ENCODE peak calls at places on chromosomes 16 and 17, in ten cellular contexts. One of them, this sample, is unnamed.
A peak's percentile ranks its signal among the peaks of the same experiment; 100 is the strongest.

GRCh38 chr16:12337776-12338655 is 361.5 kb downstream of the SNX29 start:
- DNase-seq in naive thymus-derived CD8-positive, alpha-beta T cell: no peak
- DNase-seq in activated CD4-positive, alpha-beta T cell treated with anti-CD3 and anti-CD28 coated beads, Interleukin-2, amount 50 U/mL, for 1 hour: no peak
- DNase-seq in HCT116: no peak
- DNase-seq in HFFc6: no peak
- DNase-seq in activated naive CD8-positive, alpha-beta T cell treated with anti-CD3 and anti-CD28 coated beads, Interleukin-2, amount 50 U/mL, for 16 hours: no peak
- DNase-seq in AG09309: no peak
- DNase-seq in activated CD8-positive, alpha-beta memory T cell treated with anti-CD3 and anti-CD28 coated beads for 24 hours: no peak
- DNase-seq in cardiac fibroblast: no peak
- DNase-seq in PC-9: no peak
- DNase-seq in this sample: peak; percentile 28

GRCh38 chr16:3954411-3954921 is 74.0 kb upstream of the CREBBP start:
- DNase-seq in naive thymus-derived CD8-positive, alpha-beta T cell: no peak
- DNase-seq in HCT116: no peak
- DNase-seq in activated naive CD8-positive, alpha-beta T cell treated with anti-CD3 and anti-CD28 coated beads, Interleukin-2, amount 50 U/mL, for 16 hours: no peak
- DNase-seq in activated CD4-positive, alpha-beta T cell treated with anti-CD3 and anti-CD28 coated beads, Interleukin-2, amount 50 U/mL, for 1 hour: no peak
- DNase-seq in HFFc6: no peak
- DNase-seq in activated CD8-positive, alpha-beta memory T cell treated with anti-CD3 and anti-CD28 coated beads for 24 hours: no peak
- DNase-seq in cardiac fibroblast: peak; percentile 51
- DNase-seq in AG09309: no peak
- DNase-seq in PC-9: no peak
- DNase-seq in this sample: no peak

GRCh38 chr16:8961811-8962390 is 1.8 kb downstream of the USP7 start:
- DNase-seq in PC-9: peak; percentile 37
- DNase-seq in naive thymus-derived CD8-positive, alpha-beta T cell: no peak
- DNase-seq in cardiac fibroblast: no peak
- DNase-seq in HFFc6: no peak
- DNase-seq in activated CD4-positive, alpha-beta T cell treated with anti-CD3 and anti-CD28 coated beads, Interleukin-2, amount 50 U/mL, for 1 hour: no peak
- DNase-seq in activated CD8-positive, alpha-beta memory T cell treated with anti-CD3 and anti-CD28 coated beads for 24 hours: no peak
- DNase-seq in AG09309: no peak
- DNase-seq in HCT116: no peak
- DNase-seq in activated naive CD8-positive, alpha-beta T cell treated with anti-CD3 and anti-CD28 coated beads, Interleukin-2, amount 50 U/mL, for 16 hours: no peak
- DNase-seq in this sample: no peak

GRCh38 chr17:75397217-75397616 is 8.3 kb downstream of the GRB2 start:
- DNase-seq in cardiac fibroblast: no peak
- DNase-seq in AG09309: no peak
- DNase-seq in HFFc6: no peak
- DNase-seq in HCT116: no peak
- DNase-seq in activated CD8-positive, alpha-beta memory T cell treated with anti-CD3 and anti-CD28 coated beads for 24 hours: no peak
- DNase-seq in activated naive CD8-positive, alpha-beta T cell treated with anti-CD3 and anti-CD28 coated beads, Interleukin-2, amount 50 U/mL, for 16 hours: no peak
- DNase-seq in naive thymus-derived CD8-positive, alpha-beta T cell: no peak
- DNase-seq in activated CD4-positive, alpha-beta T cell treated with anti-CD3 and anti-CD28 coated beads, Interleukin-2, amount 50 U/mL, for 1 hour: no peak
- DNase-seq in PC-9: no peak
- DNase-seq in this sample: no peak

GRCh38 chr17:37541880-37542675 is 52.4 kb downstream of the DUSP14 start:
- DNase-seq in HCT116: no peak
- DNase-seq in activated naive CD8-positive, alpha-beta T cell treated with anti-CD3 and anti-CD28 coated beads, Interleukin-2, amount 50 U/mL, for 16 hours: no peak
- DNase-seq in activated CD8-positive, alpha-beta memory T cell treated with anti-CD3 and anti-CD28 coated beads for 24 hours: no peak
- DNase-seq in PC-9: no peak
- DNase-seq in naive thymus-derived CD8-positive, alpha-beta T cell: no peak
- DNase-seq in cardiac fibroblast: peak; percentile 68
- DNase-seq in activated CD4-positive, alpha-beta T cell treated with anti-CD3 and anti-CD28 coated beads, Interleukin-2, amount 50 U/mL, for 1 hour: no peak
- DNase-seq in AG09309: peak; percentile 54
- DNase-seq in HFFc6: peak; percentile 16
- DNase-seq in this sample: no peak

GRCh38 chr16:84913315-84913714 is 93.5 kb downstream of the CRISPLD2 start:
- DNase-seq in activated naive CD8-positive, alpha-beta T cell treated with anti-CD3 and anti-CD28 coated beads, Interleukin-2, amount 50 U/mL, for 16 hours: no peak
- DNase-seq in PC-9: no peak
- DNase-seq in naive thymus-derived CD8-positive, alpha-beta T cell: no peak
- DNase-seq in AG09309: no peak
- DNase-seq in cardiac fibroblast: no peak
- DNase-seq in HCT116: no peak
- DNase-seq in HFFc6: no peak
- DNase-seq in activated CD8-positive, alpha-beta memory T cell treated with anti-CD3 and anti-CD28 coated beads for 24 hours: no peak
- DNase-seq in activated CD4-positive, alpha-beta T cell treated with anti-CD3 and anti-CD28 coated beads, Interleukin-2, amount 50 U/mL, for 1 hour: no peak
- DNase-seq in this sample: no peak

GRCh38 chr16:76583995-76584394 is 306.8 kb downstream of the CNTNAP4 start:
- DNase-seq in activated naive CD8-positive, alpha-beta T cell treated with anti-CD3 and anti-CD28 coated beads, Interleukin-2, amount 50 U/mL, for 16 hours: no peak
- DNase-seq in HCT116: no peak
- DNase-seq in cardiac fibroblast: no peak
- DNase-seq in PC-9: no peak
- DNase-seq in activated CD8-positive, alpha-beta memory T cell treated with anti-CD3 and anti-CD28 coated beads for 24 hours: no peak
- DNase-seq in HFFc6: no peak
- DNase-seq in AG09309: no peak
- DNase-seq in naive thymus-derived CD8-positive, alpha-beta T cell: no peak
- DNase-seq in activated CD4-positive, alpha-beta T cell treated with anti-CD3 and anti-CD28 coated beads, Interleukin-2, amount 50 U/mL, for 1 hour: no peak
- DNase-seq in this sample: no peak

GRCh38 chr17:49439673-49440571 is 25.2 kb upstream of the PHB1 start:
- DNase-seq in HCT116: no peak
- DNase-seq in PC-9: no peak
- DNase-seq in cardiac fibroblast: no peak
- DNase-seq in AG09309: no peak
- DNase-seq in HFFc6: no peak
- DNase-seq in activated CD8-positive, alpha-beta memory T cell treated with anti-CD3 and anti-CD28 coated beads for 24 hours: no peak
- DNase-seq in activated CD4-positive, alpha-beta T cell treated with anti-CD3 and anti-CD28 coated beads, Interleukin-2, amount 50 U/mL, for 1 hour: no peak
- DNase-seq in activated naive CD8-positive, alpha-beta T cell treated with anti-CD3 and anti-CD28 coated beads, Interleukin-2, amount 50 U/mL, for 16 hours: no peak
- DNase-seq in naive thymus-derived CD8-positive, alpha-beta T cell: no peak
- DNase-seq in this sample: no peak

GRCh38 chr17:2710804-2711607 is 558 bp downstream of the CLUH start:
- DNase-seq in naive thymus-derived CD8-positive, alpha-beta T cell: peak; percentile 33
- DNase-seq in activated CD8-positive, alpha-beta memory T cell treated with anti-CD3 and anti-CD28 coated beads for 24 hours: peak; percentile 68
- DNase-seq in HCT116: no peak
- DNase-seq in HFFc6: no peak
- DNase-seq in AG09309: no peak
- DNase-seq in cardiac fibroblast: no peak
- DNase-seq in PC-9: peak; percentile 46
- DNase-seq in activated naive CD8-positive, alpha-beta T cell treated with anti-CD3 and anti-CD28 coated beads, Interleukin-2, amount 50 U/mL, for 16 hours: no peak
- DNase-seq in activated CD4-positive, alpha-beta T cell treated with anti-CD3 and anti-CD28 coated beads, Interleukin-2, amount 50 U/mL, for 1 hour: peak; percentile 30
- DNase-seq in this sample: peak; percentile 23

GRCh38 chr17:44786551-44787081 is 27.8 kb downstream of the ADAM11 start:
- DNase-seq in activated CD8-positive, alpha-beta memory T cell treated with anti-CD3 and anti-CD28 coated beads for 24 hours: no peak
- DNase-seq in HFFc6: no peak
- DNase-seq in activated CD4-positive, alpha-beta T cell treated with anti-CD3 and anti-CD28 coated beads, Interleukin-2, amount 50 U/mL, for 1 hour: no peak
- DNase-seq in AG09309: no peak
- DNase-seq in cardiac fibroblast: no peak
- DNase-seq in activated naive CD8-positive, alpha-beta T cell treated with anti-CD3 and anti-CD28 coated beads, Interleukin-2, amount 50 U/mL, for 16 hours: no peak
- DNase-seq in PC-9: no peak
- DNase-seq in naive thymus-derived CD8-positive, alpha-beta T cell: no peak
- DNase-seq in HCT116: no peak
- DNase-seq in this sample: no peak

GRCh38 chr16:9469512-9469911 is 378.1 kb downstream of the HAPSTR1 start:
- DNase-seq in PC-9: no peak
- DNase-seq in AG09309: no peak
- DNase-seq in naive thymus-derived CD8-positive, alpha-beta T cell: no peak
- DNase-seq in HFFc6: no peak
- DNase-seq in activated naive CD8-positive, alpha-beta T cell treated with anti-CD3 and anti-CD28 coated beads, Interleukin-2, amount 50 U/mL, for 16 hours: no peak
- DNase-seq in activated CD8-positive, alpha-beta memory T cell treated with anti-CD3 and anti-CD28 coated beads for 24 hours: no peak
- DNase-seq in cardiac fibroblast: no peak
- DNase-seq in activated CD4-positive, alpha-beta T cell treated with anti-CD3 and anti-CD28 coated beads, Interleukin-2, amount 50 U/mL, for 1 hour: no peak
- DNase-seq in HCT116: no peak
- DNase-seq in this sample: no peak

GRCh38 chr16:14151256-14152030 is 80.3 kb downstream of the MRTFB start:
- DNase-seq in cardiac fibroblast: peak; percentile 72
- DNase-seq in AG09309: no peak
- DNase-seq in activated CD4-positive, alpha-beta T cell treated with anti-CD3 and anti-CD28 coated beads, Interleukin-2, amount 50 U/mL, for 1 hour: no peak
- DNase-seq in activated CD8-positive, alpha-beta memory T cell treated with anti-CD3 and anti-CD28 coated beads for 24 hours: no peak
- DNase-seq in HFFc6: no peak
- DNase-seq in PC-9: no peak
- DNase-seq in naive thymus-derived CD8-positive, alpha-beta T cell: no peak
- DNase-seq in HCT116: no peak
- DNase-seq in activated naive CD8-positive, alpha-beta T cell treated with anti-CD3 and anti-CD28 coated beads, Interleukin-2, amount 50 U/mL, for 16 hours: no peak
- DNase-seq in this sample: no peak

GRCh38 chr16:26688105-26688504 is 378.6 kb upstream of the C16orf82 start:
- DNase-seq in PC-9: no peak
- DNase-seq in HCT116: no peak
- DNase-seq in activated CD4-positive, alpha-beta T cell treated with anti-CD3 and anti-CD28 coated beads, Interleukin-2, amount 50 U/mL, for 1 hour: no peak
- DNase-seq in cardiac fibroblast: no peak
- DNase-seq in activated naive CD8-positive, alpha-beta T cell treated with anti-CD3 and anti-CD28 coated beads, Interleukin-2, amount 50 U/mL, for 16 hours: no peak
- DNase-seq in activated CD8-positive, alpha-beta memory T cell treated with anti-CD3 and anti-CD28 coated beads for 24 hours: no peak
- DNase-seq in naive thymus-derived CD8-positive, alpha-beta T cell: no peak
- DNase-seq in AG09309: no peak
- DNase-seq in HFFc6: no peak
- DNase-seq in this sample: no peak

GRCh38 chr16:13798211-13798610 is 121.7 kb upstream of the ERCC4 start:
- DNase-seq in activated CD8-positive, alpha-beta memory T cell treated with anti-CD3 and anti-CD28 coated beads for 24 hours: no peak
- DNase-seq in HFFc6: no peak
- DNase-seq in cardiac fibroblast: no peak
- DNase-seq in PC-9: no peak
- DNase-seq in naive thymus-derived CD8-positive, alpha-beta T cell: no peak
- DNase-seq in HCT116: no peak
- DNase-seq in AG09309: no peak
- DNase-seq in activated CD4-positive, alpha-beta T cell treated with anti-CD3 and anti-CD28 coated beads, Interleukin-2, amount 50 U/mL, for 1 hour: no peak
- DNase-seq in activated naive CD8-positive, alpha-beta T cell treated with anti-CD3 and anti-CD28 coated beads, Interleukin-2, amount 50 U/mL, for 16 hours: no peak
- DNase-seq in this sample: no peak

This sample was measured in dermis microvascular lymphatic vessel endothelial cell.